ENCODE peak calls at places on chromosomes 12 and 14, in nine cellular contexts. L is activated CD8-positive, alpha-beta memory T cell treated with anti-CD3 and anti-CD28 coated beads for 4 hours; H is stimulated activated effector memory CD8-positive, alpha-beta T cell treated with anti-CD3 and anti-CD28 coated beads, Interleukin-12 subunit alpha, Interleukin-12 subunit beta, amount 100 ng/mL, for 72 hours; Q is stimulated activated CD4-positive, alpha-beta T cell treated with anti-CD3 and anti-CD28 coated beads, Interleukin-12 subunit alpha, Interleukin-12 subunit beta, amount 100 ng/mL, for 24 hours; T is HT1080; X is amniotic stem cell; R is H9; Y is stimulated activated CD8-positive, alpha-beta memory T cell treated with anti-CD3 and anti-CD28 coated beads, Interleukin-7, amount 100 ng/mL, for 1 hour; W is SW 1271. O is an unnamed sample.

GRCh38 chr12:120228041-120228290 is 27.1 kb upstream of the RPLP0 start:
- DNase-seq in L (no peak), H (no peak), Q (no peak), T (no peak), X (no peak), R (no peak), Y (no peak), W (no peak), O (no peak)

GRCh38 chr14:69291891-69292586 is 32.1 kb downstream of the GALNT16 start:
- DNase-seq in L (no peak), H (no peak), Q (no peak), T (peak), X (no peak), R (no peak), Y (no peak), W (no peak), O (peak)

GRCh38 chr14:61647704-61648103 is 47.6 kb upstream of the HIF1A start:
- DNase-seq in L (no peak), H (no peak), Q (no peak), T (no peak), X (no peak), R (no peak), Y (no peak), W (no peak), O (no peak)

GRCh38 chr14:36019126-36019525 is 157.4 kb downstream of the PTCSC3 start:
- DNase-seq in L (no peak), H (no peak), Q (no peak), T (peak), X (no peak), R (no peak), Y (no peak), W (no peak), O (no peak)

GRCh38 chr12:124045671-124046070 is 72.7 kb downstream of the ZNF664 start:
- DNase-seq in L (no peak), H (no peak), Q (no peak), T (no peak), X (no peak), R (no peak), Y (no peak), W (no peak), O (no peak)

GRCh38 chr12:11906284-11906935 is 164.3 kb upstream of the BCL2L14 start:
- DNase-seq in L (no peak), H (no peak), Q (no peak), T (no peak), X (peak), R (no peak), Y (no peak), W (no peak), O (no peak)

GRCh38 chr12:90233168-90234100 is 524.8 kb upstream of the ATP2B1 start:
- DNase-seq in L (no peak), H (no peak), Q (no peak), T (no peak), X (no peak), R (no peak), Y (no peak), W (no peak), O (peak)

GRCh38 chr12:111215891-111216290 is 153.0 kb downstream of the PHETA1 start:
- DNase-seq in L (no peak), H (no peak), Q (no peak), T (no peak), X (no peak), R (no peak), Y (no peak), W (no peak), O (no peak)

GRCh38 chr14:30620178-30620577 is 1.9 kb upstream of the SCFD1 start:
- DNase-seq in L (no peak), H (no peak), Q (no peak), T (peak), X (peak), R (no peak), Y (no peak), W (peak), O (peak)

GRCh38 chr12:78674311-78675085 is 190.1 kb upstream of the SYT1 start:
- DNase-seq in L (no peak), H (no peak), Q (no peak), T (no peak), X (no peak), R (no peak), Y (no peak), W (no peak), O (no peak)

GRCh38 chr14:59055439-59056045 is 132.9 kb upstream of the DAAM1 start:
- DNase-seq in L (no peak), H (no peak), Q (no peak), T (peak), X (peak), R (no peak), Y (no peak), W (no peak), O (peak)

GRCh38 chr12:18861287-18861858 is 123.5 kb downstream of the CAPZA3 start:
- DNase-seq in L (no peak), H (no peak), Q (no peak), T (peak), X (no peak), R (no peak), Y (no peak), W (no peak), O (peak)

GRCh38 chr12:29782285-29782820 is 1.4 kb downstream of the TMTC1 start:
- DNase-seq in L (no peak), H (no peak), Q (no peak), T (no peak), X (no peak), R (no peak), Y (no peak), W (no peak), O (peak)

GRCh38 chr12:89108265-89108664 is 244.0 kb downstream of the DUSP6 start:
- DNase-seq in L (no peak), H (no peak), Q (no peak), T (no peak), X (no peak), R (no peak), Y (no peak), W (no peak), O (no peak)

GRCh38 chr14:68176687-68177086 is 357.1 kb downstream of the RAD51B start:
- DNase-seq in L (no peak), H (no peak), Q (no peak), T (no peak), X (no peak), R (no peak), Y (no peak), W (no peak), O (no peak)

GRCh38 chr12:109467978-109468676 is 9.0 kb downstream of the KCTD10 start:
- DNase-seq in L (no peak), H (no peak), Q (no peak), T (no peak), X (no peak), R (no peak), Y (no peak), W (no peak), O (no peak)

GRCh38 chr14:32996343-32996742 is 57.7 kb downstream of the NPAS3 start:
- DNase-seq in L (no peak), H (no peak), Q (no peak), T (no peak), X (no peak), R (no peak), Y (no peak), W (no peak), O (no peak)

GRCh38 chr12:89556976-89557375 is 31.1 kb upstream of the POC1B start:
- DNase-seq in L (no peak), H (no peak), Q (no peak), T (peak), X (no peak), R (no peak), Y (no peak), W (no peak), O (no peak)

GRCh38 chr12:116931665-116932064 is 20.9 kb downstream of the FBXW8 start:
- DNase-seq in L (no peak), H (no peak), Q (no peak), T (no peak), X (no peak), R (no peak), Y (no peak), W (no peak), O (no peak)

GRCh38 chr12:20028033-20028432 is 340.3 kb upstream of the PDE3A start:
- DNase-seq in L (no peak), H (no peak), Q (no peak), T (no peak), X (no peak), R (no peak), Y (no peak), W (no peak), O (no peak)

GRCh38 chr12:52230364-52231281 is 2.4 kb upstream of the KRT7 start:
- DNase-seq in L (no peak), H (no peak), Q (no peak), T (peak), X (no peak), R (no peak), Y (no peak), W (peak), O (peak)

GRCh38 chr12:105948331-105948730 is 190.4 kb downstream of the NUAK1 start:
- DNase-seq in L (no peak), H (no peak), Q (no peak), T (no peak), X (no peak), R (no peak), Y (no peak), W (no peak), O (no peak)

GRCh38 chr12:63276537-63277365 is 125.8 kb upstream of the AVPR1A start:
- DNase-seq in L (no peak), H (no peak), Q (no peak), T (peak), X (no peak), R (peak), Y (no peak), W (no peak), O (no peak)

GRCh38 chr14:104196461-104197180 is 58.2 kb downstream of the KIF26A start:
- DNase-seq in L (no peak), H (no peak), Q (no peak), T (no peak), X (no peak), R (no peak), Y (no peak), W (no peak), O (no peak)

GRCh38 chr14:39682000-39682399 is 249.8 kb upstream of the FBXO33 start:
- DNase-seq in L (no peak), H (no peak), Q (no peak), T (no peak), X (no peak), R (no peak), Y (no peak), W (no peak), O (no peak)

GRCh38 chr14:100677925-100678765 is 48.5 kb upstream of the DLK1 start:
- DNase-seq in L (no peak), H (no peak), Q (no peak), T (no peak), X (peak), R (no peak), Y (no peak), W (no peak), O (no peak)

GRCh38 chr12:123024819-123025391 is 44.4 kb downstream of the ARL6IP4 start:
- DNase-seq in L (no peak), H (no peak), Q (no peak), T (peak), X (no peak), R (no peak), Y (no peak), W (no peak), O (no peak)

GRCh38 chr14:96592591-96593388 is 90.6 kb downstream of the PAPOLA start:
- DNase-seq in L (no peak), H (peak), Q (peak), T (no peak), X (no peak), R (no peak), Y (peak), W (no peak), O (no peak)

GRCh38 chr14:89793367-89793716 is 161.2 kb downstream of the EFCAB11 start:
- DNase-seq in L (no peak), H (no peak), Q (no peak), T (no peak), X (no peak), R (no peak), Y (no peak), W (no peak), O (no peak)

GRCh38 chr14:57729208-57730187 is 136.4 kb downstream of the SLC35F4 start:
- DNase-seq in L (no peak), H (no peak), Q (no peak), T (no peak), X (no peak), R (peak), Y (no peak), W (no peak), O (no peak)

GRCh38 chr14:65137648-65138317 is 35.5 kb upstream of the MAX start:
- DNase-seq in L (no peak), H (no peak), Q (no peak), T (no peak), X (no peak), R (no peak), Y (no peak), W (no peak), O (peak)

GRCh38 chr12:39541471-39541870 is 78.1 kb downstream of the ABCD2 start:
- DNase-seq in L (no peak), H (no peak), Q (no peak), T (no peak), X (no peak), R (no peak), Y (no peak), W (no peak), O (no peak)

GRCh38 chr12:52121848-52122838 is 42.6 kb downstream of the SMIM41 start:
- DNase-seq in L (peak), H (peak), Q (peak), T (no peak), X (no peak), R (peak), Y (peak), W (no peak), O (peak)

GRCh38 chr14:74698471-74698870 is 14.4 kb downstream of the AREL1 start:
- DNase-seq in L (no peak), H (no peak), Q (no peak), T (no peak), X (no peak), R (no peak), Y (no peak), W (no peak), O (no peak)

GRCh38 chr12:19970116-19970515 is 398.2 kb upstream of the PDE3A start:
- DNase-seq in L (no peak), H (no peak), Q (no peak), T (no peak), X (peak), R (no peak), Y (no peak), W (no peak), O (peak)

GRCh38 chr12:127060310-127060847 is 1206.6 kb upstream of the TMEM132C start:
- DNase-seq in L (no peak), H (no peak), Q (no peak), T (peak), X (no peak), R (peak), Y (no peak), W (no peak), O (no peak)

GRCh38 chr12:88921434-88921833 is 341.2 kb upstream of the KITLG start:
- DNase-seq in L (no peak), H (no peak), Q (no peak), T (no peak), X (no peak), R (no peak), Y (no peak), W (no peak), O (no peak)

GRCh38 chr14:89394920-89395319 is 22.1 kb downstream of the FOXN3 start:
- DNase-seq in L (no peak), H (no peak), Q (no peak), T (no peak), X (no peak), R (no peak), Y (no peak), W (no peak), O (no peak)

GRCh38 chr12:116346751-116347150 is 69.3 kb upstream of the MED13L start:
- DNase-seq in L (no peak), H (no peak), Q (no peak), T (peak), X (peak), R (no peak), Y (no peak), W (no peak), O (peak)

O was measured in NCI-H226.